ENCODE peak calls at places on chromosome 2, in four cellular contexts. One of them, this sample, is unnamed.

GRCh38 chr2:174438146-174438886 is 42.8 kb downstream of the SCRN3 start:
- DNase-seq in CD8-positive, alpha-beta memory T cell: no peak
- DNase-seq in AG09309: no peak
- DNase-seq in activated gamma-delta T cell treated with Interleukin-2 at 50 U/mL for 16 hours: no peak
- DNase-seq in this sample: no peak

GRCh38 chr2:172953970-172954852 is 121.4 kb upstream of the MAP3K20 start:
- DNase-seq in activated gamma-delta T cell treated with Interleukin-2 at 50 U/mL for 16 hours: no peak
- DNase-seq in CD8-positive, alpha-beta memory T cell: no peak
- DNase-seq in AG09309: no peak
- DNase-seq in this sample: no peak

GRCh38 chr2:112805542-112805941 is 21.2 kb upstream of the IL1A start:
- DNase-seq in CD8-positive, alpha-beta memory T cell: no peak
- DNase-seq in AG09309: no peak
- DNase-seq in activated gamma-delta T cell treated with Interleukin-2 at 50 U/mL for 16 hours: no peak
- DNase-seq in this sample: no peak

GRCh38 chr2:85254540-85255261 is 73.1 kb downstream of the TGOLN2 start:
- DNase-seq in CD8-positive, alpha-beta memory T cell: no peak
- DNase-seq in activated gamma-delta T cell treated with Interleukin-2 at 50 U/mL for 16 hours: no peak
- DNase-seq in AG09309: no peak
- DNase-seq in this sample: no peak

GRCh38 chr2:99803846-99804245 is 314.0 kb upstream of the REV1 start:
- DNase-seq in activated gamma-delta T cell treated with Interleukin-2 at 50 U/mL for 16 hours: no peak
- DNase-seq in AG09309: peak
- DNase-seq in CD8-positive, alpha-beta memory T cell: no peak
- DNase-seq in this sample: peak

GRCh38 chr2:215664847-215665525 is 229.1 kb upstream of the FN1 start:
- DNase-seq in AG09309: peak
- DNase-seq in activated gamma-delta T cell treated with Interleukin-2 at 50 U/mL for 16 hours: no peak
- DNase-seq in CD8-positive, alpha-beta memory T cell: no peak
- DNase-seq in this sample: peak

GRCh38 chr2:30679416-30680088 is 127.7 kb downstream of the CAPN13 start:
- DNase-seq in AG09309: peak
- DNase-seq in activated gamma-delta T cell treated with Interleukin-2 at 50 U/mL for 16 hours: no peak
- DNase-seq in CD8-positive, alpha-beta memory T cell: no peak
- DNase-seq in this sample: peak

GRCh38 chr2:203996692-203997091 is 60.1 kb downstream of the ICOS start:
- DNase-seq in CD8-positive, alpha-beta memory T cell: no peak
- DNase-seq in activated gamma-delta T cell treated with Interleukin-2 at 50 U/mL for 16 hours: no peak
- DNase-seq in AG09309: no peak
- DNase-seq in this sample: no peak

GRCh38 chr2:184562532-184562931 is 35.8 kb upstream of the ZNF804A start:
- DNase-seq in activated gamma-delta T cell treated with Interleukin-2 at 50 U/mL for 16 hours: no peak
- DNase-seq in CD8-positive, alpha-beta memory T cell: no peak
- DNase-seq in AG09309: no peak
- DNase-seq in this sample: no peak

GRCh38 chr2:109365131-109365530 is 236.1 kb downstream of the SH3RF3 start:
- DNase-seq in AG09309: no peak
- DNase-seq in CD8-positive, alpha-beta memory T cell: no peak
- DNase-seq in activated gamma-delta T cell treated with Interleukin-2 at 50 U/mL for 16 hours: no peak
- DNase-seq in this sample: no peak

GRCh38 chr2:96788393-96789244 is 27.4 kb upstream of the CNNM3 start:
- DNase-seq in AG09309: no peak
- DNase-seq in CD8-positive, alpha-beta memory T cell: no peak
- DNase-seq in activated gamma-delta T cell treated with Interleukin-2 at 50 U/mL for 16 hours: no peak
- DNase-seq in this sample: no peak

GRCh38 chr2:29290293-29291052 is 175.3 kb downstream of the CLIP4 start:
- DNase-seq in AG09309: no peak
- DNase-seq in activated gamma-delta T cell treated with Interleukin-2 at 50 U/mL for 16 hours: no peak
- DNase-seq in CD8-positive, alpha-beta memory T cell: no peak
- DNase-seq in this sample: no peak

GRCh38 chr2:68238955-68239822 is 13.1 kb downstream of the PPP3R1 start:
- DNase-seq in activated gamma-delta T cell treated with Interleukin-2 at 50 U/mL for 16 hours: no peak
- DNase-seq in AG09309: no peak
- DNase-seq in CD8-positive, alpha-beta memory T cell: no peak
- DNase-seq in this sample: no peak

GRCh38 chr2:236209535-236209934 is 41.3 kb upstream of the GBX2 start:
- DNase-seq in AG09309: no peak
- DNase-seq in CD8-positive, alpha-beta memory T cell: no peak
- DNase-seq in activated gamma-delta T cell treated with Interleukin-2 at 50 U/mL for 16 hours: no peak
- DNase-seq in this sample: no peak

GRCh38 chr2:98541906-98542305 is 66.4 kb downstream of the COA5 start:
- DNase-seq in activated gamma-delta T cell treated with Interleukin-2 at 50 U/mL for 16 hours: no peak
- DNase-seq in AG09309: no peak
- DNase-seq in CD8-positive, alpha-beta memory T cell: no peak
- DNase-seq in this sample: no peak

GRCh38 chr2:142220239-142220638 is 89.4 kb upstream of the LRP1B start:
- DNase-seq in AG09309: no peak
- DNase-seq in activated gamma-delta T cell treated with Interleukin-2 at 50 U/mL for 16 hours: no peak
- DNase-seq in CD8-positive, alpha-beta memory T cell: no peak
- DNase-seq in this sample: no peak

GRCh38 chr2:140601801-140602200 is 1529.0 kb downstream of the LRP1B start:
- DNase-seq in CD8-positive, alpha-beta memory T cell: no peak
- DNase-seq in activated gamma-delta T cell treated with Interleukin-2 at 50 U/mL for 16 hours: no peak
- DNase-seq in AG09309: no peak
- DNase-seq in this sample: no peak

GRCh38 chr2:113890253-113891235 is 655 bp downstream of the ACTR3 start:
- DNase-seq in CD8-positive, alpha-beta memory T cell: peak
- DNase-seq in activated gamma-delta T cell treated with Interleukin-2 at 50 U/mL for 16 hours: peak
- DNase-seq in AG09309: no peak
- DNase-seq in this sample: peak

GRCh38 chr2:134199123-134199522 is 54.7 kb upstream of the MGAT5 start:
- DNase-seq in CD8-positive, alpha-beta memory T cell: no peak
- DNase-seq in AG09309: no peak
- DNase-seq in activated gamma-delta T cell treated with Interleukin-2 at 50 U/mL for 16 hours: no peak
- DNase-seq in this sample: no peak

GRCh38 chr2:32745191-32745590 is 117.3 kb downstream of the TTC27 start:
- DNase-seq in AG09309: no peak
- DNase-seq in activated gamma-delta T cell treated with Interleukin-2 at 50 U/mL for 16 hours: no peak
- DNase-seq in CD8-positive, alpha-beta memory T cell: no peak
- DNase-seq in this sample: peak

GRCh38 chr2:79723830-79724229 is 211.0 kb downstream of the CTNNA2 start:
- DNase-seq in activated gamma-delta T cell treated with Interleukin-2 at 50 U/mL for 16 hours: no peak
- DNase-seq in AG09309: peak
- DNase-seq in CD8-positive, alpha-beta memory T cell: no peak
- DNase-seq in this sample: peak

GRCh38 chr2:64797881-64798590 is 144.3 kb upstream of the SERTAD2 start:
- DNase-seq in activated gamma-delta T cell treated with Interleukin-2 at 50 U/mL for 16 hours: no peak
- DNase-seq in CD8-positive, alpha-beta memory T cell: no peak
- DNase-seq in AG09309: no peak
- DNase-seq in this sample: peak

GRCh38 chr2:18903750-18904149 is 314.4 kb upstream of the NT5C1B start:
- DNase-seq in AG09309: no peak
- DNase-seq in activated gamma-delta T cell treated with Interleukin-2 at 50 U/mL for 16 hours: no peak
- DNase-seq in CD8-positive, alpha-beta memory T cell: no peak
- DNase-seq in this sample: no peak

GRCh38 chr2:190996338-190996946 is 17.5 kb downstream of the STAT1 start:
- DNase-seq in CD8-positive, alpha-beta memory T cell: peak
- DNase-seq in activated gamma-delta T cell treated with Interleukin-2 at 50 U/mL for 16 hours: peak
- DNase-seq in AG09309: no peak
- DNase-seq in this sample: peak

GRCh38 chr2:211408485-211408884 is 852.1 kb downstream of the CPS1 start:
- DNase-seq in CD8-positive, alpha-beta memory T cell: no peak
- DNase-seq in activated gamma-delta T cell treated with Interleukin-2 at 50 U/mL for 16 hours: no peak
- DNase-seq in AG09309: no peak
- DNase-seq in this sample: no peak

GRCh38 chr2:241120440-241120839 is 18.4 kb upstream of the MTERF4 start:
- DNase-seq in CD8-positive, alpha-beta memory T cell: no peak
- DNase-seq in activated gamma-delta T cell treated with Interleukin-2 at 50 U/mL for 16 hours: no peak
- DNase-seq in AG09309: no peak
- DNase-seq in this sample: no peak

GRCh38 chr2:49000692-49001091 is 153.6 kb downstream of the FSHR start:
- DNase-seq in activated gamma-delta T cell treated with Interleukin-2 at 50 U/mL for 16 hours: no peak
- DNase-seq in CD8-positive, alpha-beta memory T cell: no peak
- DNase-seq in AG09309: no peak
- DNase-seq in this sample: no peak

GRCh38 chr2:73069855-73070650 is 1.5 kb downstream of the SFXN5 start:
- DNase-seq in AG09309: no peak
- DNase-seq in activated gamma-delta T cell treated with Interleukin-2 at 50 U/mL for 16 hours: no peak
- DNase-seq in CD8-positive, alpha-beta memory T cell: no peak
- DNase-seq in this sample: no peak

GRCh38 chr2:96913398-96914202 is 43.7 kb upstream of the SEMA4C start:
- DNase-seq in AG09309: no peak
- DNase-seq in activated gamma-delta T cell treated with Interleukin-2 at 50 U/mL for 16 hours: peak
- DNase-seq in CD8-positive, alpha-beta memory T cell: peak
- DNase-seq in this sample: no peak

GRCh38 chr2:152647417-152648010 is 69.7 kb downstream of the PRPF40A start:
- DNase-seq in AG09309: no peak
- DNase-seq in activated gamma-delta T cell treated with Interleukin-2 at 50 U/mL for 16 hours: no peak
- DNase-seq in CD8-positive, alpha-beta memory T cell: no peak
- DNase-seq in this sample: peak

GRCh38 chr2:164015328-164016123 is 279.7 kb upstream of the FIGN start:
- DNase-seq in AG09309: no peak
- DNase-seq in CD8-positive, alpha-beta memory T cell: no peak
- DNase-seq in activated gamma-delta T cell treated with Interleukin-2 at 50 U/mL for 16 hours: no peak
- DNase-seq in this sample: peak